ENCODE peak calls at places on chromosomes 7 and 10, in six cellular contexts. B is heart left ventricle, V is GM12865, I is brain microvascular endothelial cell, O is H9, Z is upper lobe of left lung. S is an unnamed sample.

GRCh38 chr7:2078899-2079298 is 153.8 kb downstream of the MAD1L1 start:
- DNase-seq in B (no peak), V (no peak), O (no peak), I (no peak), Z (no peak), S (no peak)

GRCh38 chr7:24441331-24442059 is 131.8 kb upstream of the PALS2 start:
- DNase-seq in V (peak; percentile 45), O (no peak), B (no peak), I (no peak), Z (no peak), S (no peak)

GRCh38 chr7:148535227-148535626 is 55.3 kb upstream of the C7orf33 start:
- DNase-seq in V (peak; percentile 34), O (no peak), I (no peak), Z (no peak), B (no peak), S (no peak)

GRCh38 chr7:152621426-152621825 is 54.5 kb downstream of the XRCC2 start:
- DNase-seq in V (no peak), Z (no peak), I (no peak), O (no peak), B (no peak), S (no peak)

GRCh38 chr10:74371696-74372095 is 220.7 kb downstream of the ADK start:
- DNase-seq in B (no peak), V (no peak), I (peak; percentile 19), O (no peak), Z (no peak), S (peak; percentile 4)

GRCh38 chr7:23469150-23469960 is 936 bp downstream of the IGF2BP3 start:
- DNase-seq in I (no peak), B (no peak), Z (peak; percentile 84), V (peak; percentile 69), O (no peak), S (no peak)

GRCh38 chr10:12332572-12333381 is 16.6 kb upstream of the CAMK1D start:
- DNase-seq in Z (no peak), O (no peak), V (no peak), B (no peak), I (peak; percentile 52), S (no peak)

GRCh38 chr7:102434039-102434481 is 685 bp downstream of the ORAI2 start:
- DNase-seq in Z (peak; percentile 36), O (no peak), I (no peak), V (no peak), B (no peak), S (no peak)

GRCh38 chr7:13790611-13791010 is 198.9 kb downstream of the ETV1 start:
- DNase-seq in O (no peak), Z (no peak), V (no peak), I (no peak), B (no peak), S (peak; percentile 51)

GRCh38 chr10:43041422-43042342 is 35.2 kb upstream of the RET start:
- DNase-seq in O (no peak), V (no peak), B (no peak), Z (no peak), I (no peak), S (no peak)

GRCh38 chr10:130401860-130402765 is 265.9 kb downstream of the GLRX3 start:
- DNase-seq in B (no peak), Z (no peak), O (peak; percentile 22), I (no peak), V (no peak), S (no peak)

GRCh38 chr7:127886248-127886647 is 145.0 kb downstream of the LRRC4 start:
- DNase-seq in B (no peak), Z (no peak), I (no peak), O (no peak), V (no peak), S (no peak)

GRCh38 chr7:116353614-116354013 is 143.3 kb downstream of the TES start:
- DNase-seq in B (peak; percentile 62), Z (no peak), V (no peak), I (no peak), O (no peak), S (no peak)

GRCh38 chr10:26365681-26366327 is 72.3 kb upstream of the APBB1IP start:
- DNase-seq in B (no peak), V (no peak), I (no peak), Z (no peak), O (no peak), S (no peak)

GRCh38 chr7:4230352-4230751 is 451.7 kb upstream of the FOXK1 start:
- DNase-seq in V (no peak), Z (no peak), B (no peak), O (no peak), I (no peak), S (no peak)

GRCh38 chr7:4227105-4228010 is 454.7 kb upstream of the FOXK1 start:
- DNase-seq in V (no peak), I (no peak), B (no peak), Z (no peak), O (no peak), S (no peak)

GRCh38 chr7:4225352-4225751 is 456.7 kb upstream of the FOXK1 start:
- DNase-seq in V (no peak), Z (peak; percentile 72), O (no peak), I (no peak), B (no peak), S (no peak)

GRCh38 chr7:4221043-4221442 is 461.1 kb upstream of the FOXK1 start:
- DNase-seq in Z (no peak), O (no peak), B (no peak), I (no peak), V (no peak), S (no peak)

GRCh38 chr7:4226166-4226857 is 455.8 kb upstream of the FOXK1 start:
- DNase-seq in O (peak; percentile 74), V (no peak), B (no peak), I (no peak), Z (no peak), S (no peak)
- TF ChIP-seq CTCF in O (peak; percentile 77), V (no peak), B (no peak), I (peak; percentile 2), Z (no peak), S (no peak)

DNA sequence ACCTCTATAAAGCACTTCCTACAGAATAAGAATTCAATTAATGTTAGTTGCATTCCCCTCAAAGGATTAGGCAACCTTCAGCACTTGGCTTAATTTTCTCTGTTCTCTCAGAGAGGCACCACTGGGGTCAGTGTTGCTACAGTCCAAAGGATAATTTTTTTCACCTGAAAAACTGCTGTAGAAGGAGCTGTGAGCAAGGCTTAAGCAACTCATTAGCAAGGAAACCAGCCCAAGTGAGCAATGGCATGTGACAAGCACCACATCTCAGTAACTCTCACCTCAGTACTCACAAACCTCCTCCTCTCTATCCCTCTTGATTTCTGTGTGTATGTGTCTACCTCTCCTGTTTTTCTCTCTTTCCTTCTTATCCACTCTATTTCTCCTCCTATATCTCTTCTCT is 55.9 kb downstream of the DGKI start:
- DNase-seq in B (no peak), Z (no peak), O (no peak), I (no peak), V (no peak), S (no peak)
- TF ChIP-seq CTCF in B (no peak), Z (no peak), O (no peak), I (no peak), V (no peak), S (no peak)

GRCh38 chr10:100009283-100009792 is 409 bp downstream of the DNMBP start:
- DNase-seq in B (peak; percentile 15), Z (no peak), V (no peak), I (no peak), O (no peak), S (no peak)

GRCh38 chr10:100007239-100008141 is 2.3 kb downstream of the DNMBP start:
- DNase-seq in Z (no peak), B (no peak), V (no peak), I (no peak), O (no peak), S (no peak)

GRCh38 chr10:100008708-100009282 is 952 bp downstream of the DNMBP start:
- DNase-seq in B (no peak), V (no peak), I (no peak), O (no peak), Z (no peak), S (no peak)

GRCh38 chr10:100008142-100008522 is 1.6 kb downstream of the DNMBP start:
- DNase-seq in B (no peak), O (no peak), Z (no peak), V (no peak), I (no peak), S (no peak)

GRCh38 chr10:100009793-100010676 is at the start of gene DNMBP:
- DNase-seq in Z (peak; percentile 98), O (peak; percentile 85), V (peak; percentile 93), I (peak; percentile 60), B (peak; percentile 91), S (peak; percentile 64)
- TF ChIP-seq CTCF in Z (peak; percentile 96), O (peak; percentile 59), V (peak; percentile 64), I (peak; percentile 18), B (peak; percentile 47), S (peak; percentile 75)

GRCh38 chr7:74622228-74622749 is 35.2 kb upstream of the GTF2I start:
- DNase-seq in Z (no peak), O (no peak), V (no peak), B (no peak), I (no peak), S (no peak)

GRCh38 chr7:74623135-74623534 is 34.4 kb upstream of the GTF2I start:
- DNase-seq in B (no peak), V (no peak), I (no peak), Z (no peak), O (no peak), S (no peak)

GRCh38 chr7:74627699-74628411 is 29.7 kb upstream of the GTF2I start:
- DNase-seq in O (peak; percentile 47), B (peak; percentile 27), I (no peak), Z (no peak), V (peak; percentile 48), S (no peak)

DNA sequence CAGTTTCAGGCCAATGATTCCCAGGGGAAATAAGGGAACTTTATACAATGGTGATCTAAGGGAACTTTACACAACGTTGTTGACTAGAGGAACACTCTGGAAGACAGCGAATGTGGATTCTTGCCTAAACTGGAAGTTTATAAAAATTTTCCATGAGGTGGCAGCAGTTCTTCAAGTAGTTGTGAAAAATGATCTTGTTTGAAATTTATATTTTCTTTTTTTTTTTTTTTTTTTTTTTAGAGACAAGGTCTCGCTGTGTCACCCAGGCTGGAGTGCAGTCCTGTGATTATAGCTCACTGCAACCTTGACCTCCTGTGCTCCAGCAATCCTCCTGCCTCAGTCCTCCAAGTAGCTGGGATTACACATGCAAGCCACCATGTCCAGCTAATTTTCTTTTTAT is 32.1 kb upstream of the GTF2I start:
- DNase-seq in B (no peak), I (peak; percentile 8), Z (no peak), V (no peak), O (no peak), S (peak; percentile 41)
- TF ChIP-seq CTCF in B (peak; percentile 28), I (no peak), Z (no peak), V (no peak), O (no peak), S (peak; percentile 63)